ENCODE peak calls at places on chromosomes 2 and 18, in four cellular contexts. K is CD4-positive, alpha-beta T cell; Q is mesendoderm; I is AG08396. E is an unnamed sample.
A peak's percentile ranks its signal among the peaks of the same experiment; 100 is the strongest.

GRCh38 chr2:219399716-219400478 is 12.2 kb upstream of the DNPEP start:
- DNase-seq in K (no peak), Q (no peak), I (no peak), E (no peak)

GRCh38 chr2:2662037-2662846 is 331.2 kb upstream of the MYT1L start:
- DNase-seq in K (no peak), Q (no peak), I (no peak), E (no peak)

GRCh38 chr18:46268662-46269061 is 164.5 kb downstream of the HAUS1 start:
- DNase-seq in K (no peak), Q (no peak), I (no peak), E (no peak)

GRCh38 chr2:38765149-38765548 is 12.9 kb upstream of the GEMIN6 start:
- DNase-seq in K (no peak), Q (no peak), I (peak; percentile 62), E (no peak)

GRCh38 chr2:74872310-74872923 is 38.5 kb downstream of the HK2 start:
- DNase-seq in K (no peak), Q (no peak), I (no peak), E (no peak)

GRCh38 chr2:25976884-25977741 is 5.2 kb downstream of the KIF3C start:
- DNase-seq in K (no peak), Q (peak; percentile 33), I (no peak), E (no peak)

GRCh38 chr18:23673725-23674124 is 11.0 kb upstream of the ANKRD29 start:
- DNase-seq in K (no peak), Q (no peak), I (no peak), E (no peak)

GRCh38 chr2:105104208-105104731 is 66.4 kb downstream of the MRPS9 start:
- DNase-seq in K (no peak), Q (peak; percentile 17), I (no peak), E (no peak)

GRCh38 chr2:241036397-241036963 is 38.1 kb downstream of the SNED1 start:
- DNase-seq in K (peak; percentile 52), Q (peak; percentile 22), I (no peak), E (peak; percentile 70)

GRCh38 chr18:36899289-36899688 is 70.4 kb downstream of the KIAA1328 start:
- DNase-seq in K (no peak), Q (peak; percentile 73), I (no peak), E (no peak)

GRCh38 chr18:58313491-58314032 is 269.5 kb downstream of the NEDD4L start:
- DNase-seq in K (no peak), Q (no peak), I (no peak), E (no peak)

GRCh38 chr2:224997802-224998201 is 44.5 kb downstream of the DOCK10 start:
- DNase-seq in K (no peak), Q (peak; percentile 22), I (peak; percentile 25), E (no peak)

GRCh38 chr2:3282056-3282998 is 95.3 kb downstream of the EIPR1 start:
- DNase-seq in K (no peak), Q (no peak), I (peak; percentile 83), E (no peak)

GRCh38 chr2:192500550-192501200 is 305.9 kb upstream of the TMEFF2 start:
- DNase-seq in K (no peak), Q (peak; percentile 6), I (no peak), E (no peak)

GRCh38 chr2:256094-256493 is 7.7 kb downstream of the SH3YL1 start:
- DNase-seq in K (no peak), Q (no peak), I (no peak), E (no peak)

GRCh38 chr2:237128026-237128703 is 42.5 kb downstream of the COPS8 start:
- DNase-seq in K (peak; percentile 13), Q (peak; percentile 88), I (peak; percentile 93), E (no peak)

GRCh38 chr2:11753452-11753885 is 7.0 kb downstream of the LPIN1 start:
- DNase-seq in K (no peak), Q (peak; percentile 47), I (no peak), E (peak; percentile 57)

GRCh38 chr2:69616755-69617154 is 26.8 kb downstream of the AAK1 start:
- DNase-seq in K (peak; percentile 22), Q (no peak), I (no peak), E (no peak)

GRCh38 chr2:203718087-203718486 is 11.6 kb downstream of the CD28 start:
- DNase-seq in K (peak; percentile 48), Q (peak; percentile 88), I (no peak), E (no peak)

GRCh38 chr2:238507836-238508235 is 81.1 kb downstream of the ASB1 start:
- DNase-seq in K (no peak), Q (no peak), I (no peak), E (no peak)

GRCh38 chr2:179446475-179447141 is 182.0 kb upstream of the SESTD1 start:
- DNase-seq in K (no peak), Q (no peak), I (no peak), E (no peak)

GRCh38 chr18:7568426-7568825 is 1.3 kb downstream of the PTPRM start:
- DNase-seq in K (no peak), Q (peak; percentile 74), I (no peak), E (no peak)

GRCh38 chr2:169928463-169928864 is 101.2 kb downstream of the UBR3 start:
- DNase-seq in K (no peak), Q (peak; percentile 39), I (no peak), E (no peak)

GRCh38 chr2:98496750-98497493 is 52.3 kb downstream of the INPP4A start:
- DNase-seq in K (no peak), Q (no peak), I (no peak), E (no peak)

GRCh38 chr18:8847900-8848299 is 142.5 kb downstream of the MTCL1 start:
- DNase-seq in K (no peak), Q (no peak), I (no peak), E (no peak)

GRCh38 chr2:239650674-239651073 is 249.9 kb upstream of the HDAC4 start:
- DNase-seq in K (no peak), Q (no peak), I (no peak), E (no peak)

GRCh38 chr18:24115628-24116027 is 23.2 kb upstream of the CABYR start:
- DNase-seq in K (no peak), Q (no peak), I (no peak), E (no peak)

GRCh38 chr2:201786471-201786870 is 5.7 kb upstream of the ALS2 start:
- DNase-seq in K (no peak), Q (no peak), I (no peak), E (no peak)

GRCh38 chr18:36309436-36310391 is 12.2 kb downstream of the FHOD3 start:
- DNase-seq in K (no peak), Q (no peak), I (peak; percentile 80), E (no peak)

GRCh38 chr2:144456680-144457079 is 63.2 kb downstream of the ZEB2 start:
- DNase-seq in K (no peak), Q (no peak), I (peak; percentile 70), E (no peak)

GRCh38 chr2:109454764-109455394 is 158.9 kb downstream of the SEPTIN10 start:
- DNase-seq in K (no peak), Q (no peak), I (no peak), E (no peak)

GRCh38 chr2:197125000-197125399 is 185.6 kb downstream of the ANKRD44 start:
- DNase-seq in K (no peak), Q (no peak), I (peak; percentile 60), E (no peak)

GRCh38 chr2:9408641-9409151 is 14.6 kb downstream of the ITGB1BP1 start:
- DNase-seq in K (no peak), Q (no peak), I (no peak), E (no peak)

GRCh38 chr2:141707486-141707885 is 423.3 kb downstream of the LRP1B start:
- DNase-seq in K (no peak), Q (no peak), I (no peak), E (no peak)

GRCh38 chr2:43592443-43592842 is 3.4 kb downstream of the THADA start:
- DNase-seq in K (no peak), Q (no peak), I (no peak), E (no peak)

E was measured in memory B cell.